ENCODE peak calls at places on chromosomes 16 and 17, in eight cellular contexts. A is fibroblast of the aortic adventitia; Z is AG09319; O is bronchial epithelial cell; J is EH; C is GM12865; S is effector CD8-positive, alpha-beta T cell; M is C1 segment of cervical spinal cord. R is an unnamed sample.
A peak's percentile ranks its signal among the peaks of the same experiment; 100 is the strongest.

GRCh38 chr17:6555331-6556120 is 829 bp downstream of the PITPNM3 start:
- DNase-seq in O (peak; percentile 73), Z (no peak), S (no peak), C (no peak), M (no peak), A (peak; percentile 23), J (peak; percentile 45), R (peak; percentile 65)

GRCh38 chr17:41655611-41656111 is 31.3 kb upstream of the KRT17 start:
- DNase-seq in M (no peak), Z (no peak), S (no peak), C (no peak), A (no peak), J (no peak), O (peak; percentile 99), R (no peak)

GRCh38 chr16:1494711-1495110 is 1.6 kb downstream of the TELO2 start:
- DNase-seq in C (no peak), Z (no peak), A (no peak), J (peak; percentile 27), O (no peak), S (no peak), M (no peak), R (no peak)

GRCh38 chr16:67941469-67942199 is 2.3 kb downstream of the LCAT start:
- DNase-seq in S (no peak), O (no peak), Z (no peak), M (no peak), C (no peak), J (no peak), A (no peak), R (no peak)

GRCh38 chr16:886802-887731 is 83.7 kb downstream of the LMF1 start:
- DNase-seq in S (no peak), A (no peak), O (no peak), M (no peak), J (no peak), Z (no peak), C (no peak), R (no peak)

GRCh38 chr16:68737730-68738590 is 868 bp downstream of the CDH1 start:
- DNase-seq in J (no peak), O (peak; percentile 45), S (no peak), C (no peak), M (no peak), A (no peak), Z (no peak), R (no peak)

GRCh38 chr16:67458121-67458641 is 22.8 kb downstream of the ATP6V0D1 start:
- DNase-seq in O (no peak), Z (no peak), S (no peak), J (peak; percentile 48), M (no peak), A (no peak), C (no peak), R (no peak)

GRCh38 chr16:89365044-89365467 is 125.3 kb downstream of the ANKRD11 start:
- DNase-seq in C (peak; percentile 73), O (peak; percentile 68), A (peak; percentile 85), J (peak; percentile 92), Z (no peak), S (no peak), M (no peak), R (peak; percentile 61)

R was measured in AG20443.